ENCODE peak calls at places on chromosome 5, in four cellular contexts. One of them, this sample, is unnamed.
A peak's percentile ranks its signal among the peaks of the same experiment; 100 is the strongest.

GRCh38 chr5:57724836-57725235 is 242.2 kb upstream of the ACTBL2 start:
- DNase-seq in substantia nigra: no peak
- DNase-seq in H54: no peak
- DNase-seq in globus pallidus: no peak
- DNase-seq in this sample: no peak

GRCh38 chr5:1975898-1976765 is 93.4 kb upstream of the IRX4 start:
- DNase-seq in H54: no peak
- DNase-seq in globus pallidus: no peak
- DNase-seq in substantia nigra: no peak
- DNase-seq in this sample: no peak

GRCh38 chr5:116475232-116475828 is 99.3 kb downstream of the SEMA6A start:
- DNase-seq in H54: no peak
- DNase-seq in globus pallidus: no peak
- DNase-seq in substantia nigra: no peak
- DNase-seq in this sample: no peak

GRCh38 chr5:55692106-55692417 is 20.1 kb downstream of the SLC38A9 start:
- DNase-seq in substantia nigra: no peak
- DNase-seq in H54: no peak
- DNase-seq in globus pallidus: no peak
- DNase-seq in this sample: no peak

GRCh38 chr5:167294861-167295685 is 996.4 kb upstream of the WWC1 start:
- DNase-seq in substantia nigra: no peak
- DNase-seq in globus pallidus: no peak
- DNase-seq in H54: peak; percentile 54
- DNase-seq in this sample: peak; percentile 32

GRCh38 chr5:79876510-79876909 is 114.6 kb downstream of the MTX3 start:
- DNase-seq in globus pallidus: no peak
- DNase-seq in H54: no peak
- DNase-seq in substantia nigra: no peak
- DNase-seq in this sample: no peak

GRCh38 chr5:17713301-17713700 is 79.0 kb downstream of the TAF11L14 start:
- DNase-seq in substantia nigra: no peak
- DNase-seq in H54: no peak
- DNase-seq in globus pallidus: no peak
- DNase-seq in this sample: no peak

GRCh38 chr5:65213921-65214525 is 267.7 kb downstream of the ADAMTS6 start:
- DNase-seq in globus pallidus: no peak
- DNase-seq in H54: no peak
- DNase-seq in substantia nigra: no peak
- DNase-seq in this sample: no peak

GRCh38 chr5:10310073-10310779 is 2.5 kb upstream of the CMBL start:
- DNase-seq in substantia nigra: no peak
- DNase-seq in H54: peak; percentile 81
- DNase-seq in globus pallidus: no peak
- DNase-seq in this sample: no peak

GRCh38 chr5:127229185-127229889 is 61.3 kb upstream of the MEGF10 start:
- DNase-seq in H54: no peak
- DNase-seq in globus pallidus: peak; percentile 23
- DNase-seq in substantia nigra: peak; percentile 36
- DNase-seq in this sample: peak; percentile 45

This sample was measured in Ammon's horn.